ENCODE peak calls at places on chromosomes 3 and 15, in four cellular contexts. One of them, this sample, is unnamed.

GRCh38 chr3:3126477-3127431 is at the start of gene TRNT1:
- DNase-seq in cardiac muscle cell: peak; percentile 97
- DNase-seq in CD8-positive, alpha-beta memory T cell: peak; percentile 97
- DNase-seq in HL-60: peak; percentile 79
- DNase-seq in this sample: peak; percentile 99

GRCh38 chr3:197031315-197032285 is 2.0 kb upstream of the MELTF start:
- DNase-seq in cardiac muscle cell: no peak
- DNase-seq in CD8-positive, alpha-beta memory T cell: no peak
- DNase-seq in HL-60: peak; percentile 98
- DNase-seq in this sample: peak; percentile 61

GRCh38 chr3:46669191-46669999 is 24.1 kb downstream of the ALS2CL start:
- DNase-seq in cardiac muscle cell: no peak
- DNase-seq in CD8-positive, alpha-beta memory T cell: no peak
- DNase-seq in HL-60: no peak
- DNase-seq in this sample: no peak

GRCh38 chr3:130741946-130742610 is 4.6 kb downstream of the PIK3R4 start:
- DNase-seq in cardiac muscle cell: no peak
- DNase-seq in CD8-positive, alpha-beta memory T cell: no peak
- DNase-seq in HL-60: no peak
- DNase-seq in this sample: no peak

GRCh38 chr15:67382723-67383122 is 128.1 kb downstream of the IQCH start:
- DNase-seq in cardiac muscle cell: no peak
- DNase-seq in CD8-positive, alpha-beta memory T cell: no peak
- DNase-seq in HL-60: no peak
- DNase-seq in this sample: no peak

GRCh38 chr3:121411554-121411953 is 134.2 kb downstream of the POLQ start:
- DNase-seq in cardiac muscle cell: no peak
- DNase-seq in CD8-positive, alpha-beta memory T cell: no peak
- DNase-seq in HL-60: no peak
- DNase-seq in this sample: no peak

GRCh38 chr3:13840456-13840855 is 39.4 kb downstream of the WNT7A start:
- DNase-seq in cardiac muscle cell: no peak
- DNase-seq in CD8-positive, alpha-beta memory T cell: no peak
- DNase-seq in HL-60: no peak
- DNase-seq in this sample: no peak

GRCh38 chr3:106013971-106014370 is 145.2 kb upstream of the CBLB start:
- DNase-seq in cardiac muscle cell: no peak
- DNase-seq in CD8-positive, alpha-beta memory T cell: no peak
- DNase-seq in HL-60: peak; percentile 31
- DNase-seq in this sample: no peak

GRCh38 chr15:48397841-48398240 is 66.6 kb downstream of the DUT start:
- DNase-seq in cardiac muscle cell: no peak
- DNase-seq in CD8-positive, alpha-beta memory T cell: no peak
- DNase-seq in HL-60: no peak
- DNase-seq in this sample: no peak

GRCh38 chr15:37783290-37783689 is 151.2 kb upstream of the TMCO5A start:
- DNase-seq in cardiac muscle cell: no peak
- DNase-seq in CD8-positive, alpha-beta memory T cell: no peak
- DNase-seq in HL-60: no peak
- DNase-seq in this sample: no peak

GRCh38 chr3:58305882-58306661 is at the start of the genes HTD2 and RPP14:
- DNase-seq in cardiac muscle cell: peak; percentile 98
- DNase-seq in CD8-positive, alpha-beta memory T cell: peak; percentile 99
- DNase-seq in HL-60: peak; percentile 97
- DNase-seq in this sample: peak; percentile 97

GRCh38 chr3:150006774-150007173 is 36.1 kb upstream of the PFN2 start:
- DNase-seq in cardiac muscle cell: no peak
- DNase-seq in CD8-positive, alpha-beta memory T cell: no peak
- DNase-seq in HL-60: no peak
- DNase-seq in this sample: no peak

DNA sequence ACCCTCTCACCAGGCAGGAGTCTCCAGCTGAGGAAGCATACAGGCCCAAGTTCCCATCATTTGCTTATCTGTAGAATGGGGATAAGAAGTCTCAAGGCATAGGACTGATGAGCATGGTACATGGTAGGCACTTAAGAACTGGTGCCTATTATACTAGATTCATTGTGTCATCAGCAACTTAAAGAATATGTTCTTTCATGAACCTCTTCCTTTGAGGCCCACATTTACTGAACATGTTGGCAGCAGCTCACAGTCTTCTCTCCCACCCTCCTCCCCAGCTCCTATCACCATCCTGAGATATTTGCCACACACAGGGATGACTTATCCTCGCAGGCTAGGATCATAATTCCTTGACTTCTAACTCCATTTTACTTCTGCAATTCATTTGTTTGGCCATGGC is 142.5 kb downstream of the PDE8A start:
- DNase-seq in cardiac muscle cell: no peak
- DNase-seq in CD8-positive, alpha-beta memory T cell: no peak
- DNase-seq in HL-60: no peak
- DNase-seq in this sample: no peak
- H3K27ac ChIP-seq in cardiac muscle cell: no peak overlapping the region
- H3K27ac ChIP-seq in CD8-positive, alpha-beta memory T cell: no peak overlapping the region
- H3K27ac ChIP-seq in HL-60: no peak overlapping the region
- H3K27ac ChIP-seq in this sample: no peak overlapping the region

GRCh38 chr3:188299713-188300112 is 145.8 kb downstream of the LPP start:
- DNase-seq in cardiac muscle cell: no peak
- DNase-seq in CD8-positive, alpha-beta memory T cell: no peak
- DNase-seq in HL-60: no peak
- DNase-seq in this sample: no peak
- H3K27ac ChIP-seq in cardiac muscle cell: no peak overlapping the region
- H3K27ac ChIP-seq in CD8-positive, alpha-beta memory T cell: no peak overlapping the region
- H3K27ac ChIP-seq in HL-60: no peak overlapping the region
- H3K27ac ChIP-seq in this sample: no peak overlapping the region

GRCh38 chr3:174408310-174408709 is 450.8 kb upstream of the NAALADL2 start:
- DNase-seq in cardiac muscle cell: no peak
- DNase-seq in CD8-positive, alpha-beta memory T cell: no peak
- DNase-seq in HL-60: no peak
- DNase-seq in this sample: no peak

GRCh38 chr3:174417568-174417967 is 441.6 kb upstream of the NAALADL2 start:
- DNase-seq in cardiac muscle cell: no peak
- DNase-seq in CD8-positive, alpha-beta memory T cell: no peak
- DNase-seq in HL-60: peak; percentile 16
- DNase-seq in this sample: no peak

GRCh38 chr3:174409085-174409743 is 449.9 kb upstream of the NAALADL2 start:
- DNase-seq in cardiac muscle cell: no peak
- DNase-seq in CD8-positive, alpha-beta memory T cell: no peak
- DNase-seq in HL-60: no peak
- DNase-seq in this sample: no peak

GRCh38 chr3:174414902-174415301 is 444.2 kb upstream of the NAALADL2 start:
- DNase-seq in cardiac muscle cell: no peak
- DNase-seq in CD8-positive, alpha-beta memory T cell: no peak
- DNase-seq in HL-60: no peak
- DNase-seq in this sample: no peak

GRCh38 chr3:174413057-174413912 is 445.8 kb upstream of the NAALADL2 start:
- DNase-seq in cardiac muscle cell: no peak
- DNase-seq in CD8-positive, alpha-beta memory T cell: no peak
- DNase-seq in HL-60: no peak
- DNase-seq in this sample: no peak
- H3K27ac ChIP-seq in cardiac muscle cell: no peak overlapping the region
- H3K27ac ChIP-seq in CD8-positive, alpha-beta memory T cell: no peak overlapping the region
- H3K27ac ChIP-seq in HL-60: no peak overlapping the region
- H3K27ac ChIP-seq in this sample: no peak overlapping the region

GRCh38 chr3:138441256-138441655 is 6.8 kb downstream of the ESYT3 start:
- DNase-seq in cardiac muscle cell: no peak
- DNase-seq in CD8-positive, alpha-beta memory T cell: no peak
- DNase-seq in HL-60: no peak
- DNase-seq in this sample: no peak
- H3K27ac ChIP-seq in cardiac muscle cell: no peak overlapping the region
- H3K27ac ChIP-seq in CD8-positive, alpha-beta memory T cell: no peak overlapping the region
- H3K27ac ChIP-seq in HL-60: no peak overlapping the region
- H3K27ac ChIP-seq in this sample: peak overlapping the region; percentile 8

DNA sequence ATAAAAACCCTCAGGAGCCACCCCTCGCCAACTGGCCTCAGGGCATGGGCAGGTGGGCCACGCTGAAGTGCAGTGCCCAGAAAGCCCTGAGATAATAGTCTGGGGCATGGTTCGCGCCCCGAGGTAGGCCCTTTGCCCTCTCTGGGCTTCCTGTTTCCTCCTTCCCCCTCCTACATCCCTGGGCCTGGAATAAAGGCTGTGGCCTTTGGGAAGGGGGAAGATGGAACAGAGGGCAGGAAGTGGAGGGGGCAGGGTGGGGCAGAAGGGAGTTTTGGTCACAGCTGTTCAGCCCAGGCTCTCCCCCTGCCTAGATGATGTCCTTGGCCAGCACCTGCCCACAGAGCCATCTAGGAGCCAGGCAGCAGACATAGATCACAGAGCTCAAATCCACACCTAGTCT is 11.3 kb downstream of the CSRNP1 start:
- DNase-seq in cardiac muscle cell: no peak
- DNase-seq in CD8-positive, alpha-beta memory T cell: peak; percentile 46
- DNase-seq in HL-60: no peak
- DNase-seq in this sample: no peak
- H3K27ac ChIP-seq in cardiac muscle cell: no peak overlapping the region
- H3K27ac ChIP-seq in CD8-positive, alpha-beta memory T cell: no peak overlapping the region
- H3K27ac ChIP-seq in HL-60: no peak overlapping the region
- H3K27ac ChIP-seq in this sample: peak overlapping the region; percentile 74

DNA sequence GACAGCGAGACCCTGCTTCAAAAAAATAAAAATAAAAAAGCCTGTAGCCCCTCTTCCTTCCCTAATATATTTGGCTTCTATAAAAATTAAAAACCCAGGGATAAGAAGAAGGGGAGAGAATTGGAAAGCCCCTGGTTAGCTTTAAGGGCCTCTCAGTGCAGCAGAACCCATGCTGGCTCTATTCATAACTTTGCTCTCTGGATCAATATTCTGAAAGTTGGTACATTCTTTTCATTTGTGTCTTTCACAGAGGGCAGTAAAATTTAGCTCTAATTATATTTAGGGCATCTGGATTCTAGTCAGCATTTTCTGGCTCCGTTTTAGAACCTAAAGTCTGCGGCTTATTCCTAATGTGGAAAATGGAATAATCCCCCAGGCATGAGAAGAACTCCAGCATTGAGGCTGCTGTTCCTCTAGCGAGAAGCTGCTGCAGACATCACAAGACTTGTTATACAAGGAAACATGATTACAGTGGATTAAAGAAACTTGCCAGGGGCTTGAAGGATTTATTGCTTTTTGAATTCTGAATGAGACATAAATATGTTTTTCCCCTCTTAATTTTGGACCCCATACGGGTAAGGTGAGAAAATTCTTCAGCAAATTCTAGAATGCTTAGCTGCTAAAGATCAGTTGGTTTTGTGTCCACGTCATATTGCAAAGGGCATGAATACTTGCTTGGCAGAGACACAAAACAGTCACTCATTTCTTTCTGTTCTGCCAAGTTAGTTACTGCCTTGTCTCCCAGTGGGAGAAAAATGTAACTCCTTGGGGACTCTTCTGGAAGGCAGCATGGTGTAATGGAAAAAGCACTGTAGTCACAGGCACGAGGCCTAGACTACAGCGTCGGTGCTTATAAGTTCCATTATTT is 177.7 kb downstream of the VGLL4 start:
- DNase-seq in cardiac muscle cell: no peak
- DNase-seq in CD8-positive, alpha-beta memory T cell: no peak
- DNase-seq in HL-60: no peak
- DNase-seq in this sample: no peak
- H3K27ac ChIP-seq in cardiac muscle cell: no peak overlapping the region
- H3K27ac ChIP-seq in CD8-positive, alpha-beta memory T cell: no peak overlapping the region
- H3K27ac ChIP-seq in HL-60: no peak overlapping the region
- H3K27ac ChIP-seq in this sample: peak overlapping the region; percentile 10

GRCh38 chr15:63082366-63082765 is 39.3 kb upstream of the LACTB start:
- DNase-seq in cardiac muscle cell: no peak
- DNase-seq in CD8-positive, alpha-beta memory T cell: no peak
- DNase-seq in HL-60: no peak
- DNase-seq in this sample: no peak

GRCh38 chr15:63085289-63085688 is 36.4 kb upstream of the LACTB start:
- DNase-seq in cardiac muscle cell: no peak
- DNase-seq in CD8-positive, alpha-beta memory T cell: no peak
- DNase-seq in HL-60: no peak
- DNase-seq in this sample: no peak

GRCh38 chr15:63083541-63083940 is 38.1 kb upstream of the LACTB start:
- DNase-seq in cardiac muscle cell: no peak
- DNase-seq in CD8-positive, alpha-beta memory T cell: no peak
- DNase-seq in HL-60: no peak
- DNase-seq in this sample: no peak

GRCh38 chr15:63084806-63085205 is 36.9 kb upstream of the LACTB start:
- DNase-seq in cardiac muscle cell: no peak
- DNase-seq in CD8-positive, alpha-beta memory T cell: no peak
- DNase-seq in HL-60: no peak
- DNase-seq in this sample: no peak

DNA sequence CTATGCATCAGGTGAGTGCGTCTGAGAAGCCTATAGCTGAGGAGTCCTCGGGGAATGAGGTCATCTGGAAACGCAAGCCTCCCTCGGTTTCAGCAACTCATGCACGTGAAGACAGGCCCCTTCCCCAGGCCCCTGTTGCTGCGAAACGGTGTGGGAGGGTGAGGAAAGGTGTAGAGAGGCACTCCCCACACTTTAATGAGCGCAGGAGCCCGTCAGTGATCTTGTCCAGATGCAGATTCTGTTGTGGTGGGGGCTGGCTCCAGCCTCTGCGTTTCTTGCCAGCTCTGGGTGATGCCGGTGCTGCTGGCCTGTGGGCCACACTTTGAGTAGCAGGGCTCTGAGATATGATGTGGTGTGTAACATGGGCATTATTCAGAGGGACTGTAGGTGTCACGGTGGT is 38.6 kb upstream of the LACTB start:
- DNase-seq in cardiac muscle cell: peak; percentile 78
- DNase-seq in CD8-positive, alpha-beta memory T cell: no peak
- DNase-seq in HL-60: no peak
- DNase-seq in this sample: no peak
- H3K27ac ChIP-seq in cardiac muscle cell: peak overlapping the region; percentile 37
- H3K27ac ChIP-seq in CD8-positive, alpha-beta memory T cell: no peak overlapping the region
- H3K27ac ChIP-seq in HL-60: no peak overlapping the region
- H3K27ac ChIP-seq in this sample: no peak overlapping the region

DNA sequence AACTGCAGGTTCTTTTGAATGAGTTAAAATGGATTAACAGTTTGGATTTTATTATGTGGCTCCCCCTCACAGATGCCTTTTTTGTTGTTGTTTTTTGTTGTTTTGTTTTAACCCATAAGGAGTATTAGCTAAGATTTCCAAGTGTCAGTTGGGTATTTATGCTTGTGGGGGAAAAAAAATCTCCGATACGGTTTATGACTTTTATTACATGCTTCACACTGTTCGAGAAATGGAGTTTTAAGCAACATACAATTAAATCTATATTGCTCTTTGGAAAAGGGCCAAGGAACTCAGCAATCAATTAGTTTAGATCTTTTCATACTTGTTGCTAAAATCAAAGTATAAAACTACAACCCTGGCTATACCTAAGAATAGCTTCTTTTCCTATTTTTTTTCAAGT is 15.9 kb downstream of the NR2F2 start:
- DNase-seq in cardiac muscle cell: no peak
- DNase-seq in CD8-positive, alpha-beta memory T cell: no peak
- DNase-seq in HL-60: no peak
- DNase-seq in this sample: no peak
- H3K27ac ChIP-seq in cardiac muscle cell: no peak overlapping the region
- H3K27ac ChIP-seq in CD8-positive, alpha-beta memory T cell: no peak overlapping the region
- H3K27ac ChIP-seq in HL-60: peak overlapping the region; percentile 79
- H3K27ac ChIP-seq in this sample: peak overlapping the region; percentile 57

GRCh38 chr3:4645468-4645867 is 152.3 kb downstream of the ITPR1 start:
- DNase-seq in cardiac muscle cell: no peak
- DNase-seq in CD8-positive, alpha-beta memory T cell: no peak
- DNase-seq in HL-60: no peak
- DNase-seq in this sample: peak; percentile 25
- H3K27ac ChIP-seq in cardiac muscle cell: no peak overlapping the region
- H3K27ac ChIP-seq in CD8-positive, alpha-beta memory T cell: no peak overlapping the region
- H3K27ac ChIP-seq in HL-60: no peak overlapping the region
- H3K27ac ChIP-seq in this sample: no peak overlapping the region

This sample was measured in upper lobe of left lung.